ENCODE peak calls at places on chromosomes 3 and 15, in four cellular contexts. I is K562, B is HEK293T, Z is HepG2. G is an unnamed sample.

GRCh38 chr3:159604151-159604581 is 384.5 kb upstream of the IL12A start:
- DNase-seq in I (no peak), Z (no peak), B (no peak), G (no peak)

GRCh38 chr3:182369861-182370260 is 423.4 kb upstream of the ATP11B start:
- DNase-seq in B (no peak), I (no peak), Z (no peak), G (no peak)

GRCh38 chr15:101110681-101111569 is 140.9 kb downstream of the CHSY1 start:
- DNase-seq in I (no peak), B (no peak), Z (no peak), G (no peak)

GRCh38 chr3:48268936-48269551 is 28.1 kb downstream of the ZNF589 start:
- DNase-seq in B (no peak), I (no peak), Z (no peak), G (no peak)

GRCh38 chr3:13475871-13476590 is 4.1 kb upstream of the HDAC11 start:
- DNase-seq in B (no peak), Z (peak; percentile 90), I (no peak), G (no peak)

GRCh38 chr3:79019137-79019923 is 748.5 kb downstream of the ROBO1 start:
- DNase-seq in I (no peak), B (peak; percentile 76), Z (peak; percentile 84), G (peak; percentile 77)

GRCh38 chr3:197380786-197381185 is 82.4 kb upstream of the DLG1 start:
- DNase-seq in I (no peak), Z (no peak), B (no peak), G (no peak)

GRCh38 chr15:34366271-34367043 is 539 bp downstream of the LPCAT4 start:
- DNase-seq in I (peak; percentile 72), B (peak; percentile 19), Z (peak; percentile 50), G (peak; percentile 85)

GRCh38 chr15:72850833-72851232 is 67.3 kb upstream of the ADPGK start:
- DNase-seq in B (no peak), Z (no peak), I (no peak), G (no peak)

GRCh38 chr3:111729087-111729846 is 129.8 kb upstream of the PHLDB2 start:
- DNase-seq in Z (no peak), B (no peak), I (no peak), G (no peak)

GRCh38 chr3:97389883-97390282 is 374.7 kb upstream of the ARL6 start:
- DNase-seq in I (no peak), Z (no peak), B (no peak), G (no peak)

GRCh38 chr15:97235285-97235985 is 725.1 kb upstream of the ARRDC4 start:
- DNase-seq in Z (peak; percentile 30), I (peak; percentile 48), B (peak; percentile 76), G (peak; percentile 69)

GRCh38 chr3:45011756-45012441 is 14.2 kb upstream of the CLEC3B start:
- DNase-seq in Z (no peak), B (no peak), I (no peak), G (no peak)

GRCh38 chr15:77720617-77721016 is 87.9 kb upstream of the LINGO1 start:
- DNase-seq in Z (no peak), I (no peak), B (no peak), G (no peak)

GRCh38 chr15:41435037-41435786 is 18.3 kb downstream of the RTF1 start:
- DNase-seq in B (no peak), I (no peak), Z (no peak), G (no peak)

GRCh38 chr3:117059054-117059989 is 349.7 kb downstream of the TUSC7 start:
- DNase-seq in Z (peak; percentile 10), I (peak; percentile 3), B (no peak), G (no peak)

GRCh38 chr15:55267401-55268053 is 22.1 kb downstream of the RAB27A start:
- DNase-seq in Z (no peak), B (no peak), I (no peak), G (no peak)

GRCh38 chr3:157174265-157174615 is 14.3 kb upstream of the CCNL1 start:
- DNase-seq in Z (no peak), B (no peak), I (no peak), G (no peak)

GRCh38 chr3:124163689-124164088 is 171.8 kb upstream of the ROPN1 start:
- DNase-seq in B (no peak), Z (peak; percentile 21), I (no peak), G (no peak)

GRCh38 chr15:78415284-78415683 is 22.7 kb upstream of the IREB2 start:
- DNase-seq in B (peak; percentile 54), I (peak; percentile 21), Z (no peak), G (no peak)

GRCh38 chr3:128133273-128133883 is 9.8 kb upstream of the RUVBL1 start:
- DNase-seq in B (no peak), I (no peak), Z (peak; percentile 47), G (peak; percentile 72)

GRCh38 chr3:58027704-58028317 is 19.6 kb downstream of the FLNB start:
- DNase-seq in Z (no peak), B (no peak), I (no peak), G (no peak)

GRCh38 chr3:172550347-172550943 is 27.2 kb upstream of the TNFSF10 start:
- DNase-seq in I (peak; percentile 15), Z (no peak), B (no peak), G (no peak)

GRCh38 chr15:64875641-64876223 is 34.0 kb downstream of the PLEKHO2 start:
- DNase-seq in I (no peak), Z (no peak), B (no peak), G (no peak)

GRCh38 chr15:56076651-56077050 is 83.2 kb upstream of the NEDD4 start:
- DNase-seq in I (no peak), Z (no peak), B (no peak), G (no peak)

GRCh38 chr3:20111836-20112235 is 71.6 kb downstream of the KAT2B start:
- DNase-seq in B (no peak), I (no peak), Z (no peak), G (no peak)

GRCh38 chr15:46616033-46616432 is 981.2 kb downstream of the SQOR start:
- DNase-seq in B (no peak), I (no peak), Z (no peak), G (no peak)

GRCh38 chr3:171383206-171384018 is 76.8 kb downstream of the TNIK start:
- DNase-seq in Z (no peak), I (no peak), B (no peak), G (no peak)

GRCh38 chr3:11910971-11911531 is 64.4 kb upstream of the TAMM41 start:
- DNase-seq in B (no peak), I (no peak), Z (no peak), G (peak; percentile 25)

GRCh38 chr3:192841428-192841827 is 76.2 kb downstream of the MB21D2 start:
- DNase-seq in I (no peak), B (no peak), Z (no peak), G (no peak)

GRCh38 chr3:111577798-111578685 is 17.1 kb downstream of the ZBED2 start:
- DNase-seq in Z (peak; percentile 16), B (peak; percentile 16), I (no peak), G (no peak)

GRCh38 chr15:37045859-37046318 is 54.5 kb downstream of the MEIS2 start:
- DNase-seq in I (no peak), B (peak; percentile 4), Z (peak; percentile 56), G (peak; percentile 46)

GRCh38 chr15:68113273-68113672 is 59.2 kb downstream of the PIAS1 start:
- DNase-seq in Z (peak; percentile 64), B (no peak), I (no peak), G (no peak)
- TF ChIP-seq ELF4 in Z (no peak), B (no peak), I (no peak), G (no peak)

DNA sequence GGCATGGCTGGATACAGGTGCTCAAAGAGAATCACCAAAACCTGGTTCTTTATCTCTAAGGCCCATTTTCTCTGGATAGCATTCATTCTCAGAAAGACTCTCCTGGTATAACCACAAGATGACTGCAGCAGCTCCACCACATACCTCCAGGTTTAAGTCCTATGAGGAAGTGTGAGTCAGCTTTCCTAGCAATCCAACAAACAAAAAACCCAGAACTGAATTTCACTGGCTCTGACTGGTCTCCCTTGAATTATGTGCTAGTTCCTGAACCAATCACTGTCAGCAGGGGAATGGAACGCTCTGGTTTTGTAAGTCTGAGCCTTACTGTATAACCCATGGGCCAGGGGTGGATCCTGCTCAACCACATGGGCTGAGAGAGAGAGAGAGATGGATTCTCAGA is 27.2 kb downstream of the MRPL46 start:
- DNase-seq in Z (no peak), I (no peak), B (no peak), G (no peak)
- TF ChIP-seq ELF4 in Z (no peak), I (no peak), B (no peak), G (no peak)

DNA sequence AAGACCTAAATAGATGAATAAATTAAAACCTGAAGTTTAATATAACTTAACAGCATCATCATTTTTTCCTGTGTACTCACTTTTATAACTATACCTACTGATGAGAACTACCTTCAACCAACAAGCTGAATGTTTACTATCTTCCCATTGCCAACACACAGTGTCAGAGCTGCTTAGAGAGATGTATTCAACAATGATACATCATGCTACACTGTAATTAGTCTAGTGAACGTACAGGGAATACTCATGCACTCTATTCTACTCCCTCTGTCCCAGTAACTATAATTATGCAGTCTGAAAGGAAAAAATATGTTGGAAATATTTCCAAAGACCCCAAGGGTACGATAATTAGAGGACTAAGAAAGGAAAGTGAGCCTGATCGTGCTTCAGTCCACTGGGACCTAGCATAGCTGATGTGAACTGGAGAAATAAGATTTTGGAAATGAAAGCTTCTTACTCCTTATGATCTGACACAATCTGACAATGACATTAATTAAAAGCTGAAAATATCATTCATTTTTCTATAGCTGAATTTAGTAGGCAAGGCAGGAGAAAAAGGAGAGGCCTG is 36.9 kb upstream of the FSIP1 start:
- DNase-seq in Z (no peak), B (no peak), I (no peak), G (no peak)
- TF ChIP-seq ELF4 in Z (no peak), B (no peak), I (no peak), G (no peak)

GRCh38 chr15:89114974-89115373 is 26.7 kb downstream of the ABHD2 start:
- DNase-seq in Z (no peak), B (no peak), I (no peak), G (no peak)

GRCh38 chr15:89115547-89115946 is 27.3 kb downstream of the ABHD2 start:
- DNase-seq in I (no peak), Z (no peak), B (no peak), G (peak; percentile 55)

GRCh38 chr15:89118481-89118989 is 30.3 kb downstream of the ABHD2 start:
- DNase-seq in Z (no peak), B (no peak), I (no peak), G (no peak)

GRCh38 chr15:89117790-89118189 is 29.5 kb downstream of the ABHD2 start:
- DNase-seq in Z (no peak), B (no peak), I (no peak), G (no peak)

DNA sequence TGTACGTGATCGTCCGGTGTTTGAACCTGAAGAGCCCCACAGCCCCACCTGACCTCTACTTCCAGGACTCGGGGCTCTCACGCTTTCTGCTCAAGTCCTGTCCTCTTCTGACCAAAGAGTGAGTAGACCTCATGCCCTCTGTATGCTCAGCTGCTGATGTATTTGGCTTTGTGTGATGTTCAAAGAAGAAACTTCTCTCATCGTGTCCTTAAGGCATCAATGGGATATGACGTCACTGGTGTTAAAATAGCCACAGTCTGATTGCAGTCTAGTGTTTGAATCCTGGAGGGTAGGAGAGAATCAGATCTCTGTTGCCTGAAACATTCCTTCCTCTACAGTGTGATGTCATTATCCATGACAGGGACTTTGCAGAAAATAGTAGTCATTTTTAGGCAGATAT is 28.1 kb downstream of the ABHD2 start:
- DNase-seq in B (no peak), I (no peak), Z (no peak), G (no peak)
- TF ChIP-seq ELF4 in B (no peak), I (no peak), Z (no peak), G (no peak)

G was measured in WTC11.